ENCODE peak calls at places on chromosomes 13 and 19, in six cellular contexts. M is mammary epithelial cell, E is heart left ventricle, Q is astrocyte, G is fibroblast of lung, T is neuronal stem cell. K is an unnamed sample.

GRCh38 chr19:40216013-40216776 is 2.0 kb downstream of the TTC9B start:
- DNase-seq in M (no peak), E (no peak), Q (no peak), G (no peak), T (no peak), K (no peak)

GRCh38 chr19:46193678-46194077 is 35.9 kb upstream of the IGFL1 start:
- DNase-seq in M (no peak), E (no peak), Q (no peak), G (no peak), T (no peak), K (no peak)

GRCh38 chr13:77386880-77387606 is 60.1 kb upstream of the MYCBP2 start:
- DNase-seq in M (no peak), E (no peak), Q (peak; percentile 87), G (peak; percentile 43), T (no peak), K (no peak)

GRCh38 chr13:30526612-30527217 is 61.0 kb upstream of the HMGB1 start:
- DNase-seq in M (no peak), E (no peak), Q (no peak), G (peak; percentile 16), T (no peak), K (no peak)

GRCh38 chr19:48819366-48819816 is 8.6 kb upstream of the BCAT2 start:
- DNase-seq in M (peak; percentile 78), E (peak; percentile 89), Q (peak; percentile 57), G (peak; percentile 98), T (no peak), K (peak; percentile 85)

GRCh38 chr13:99577934-99578917 is 77.0 kb downstream of the TM9SF2 start:
- DNase-seq in M (no peak), E (no peak), Q (no peak), G (peak; percentile 34), T (no peak), K (peak; percentile 29)

GRCh38 chr13:52001120-52001731 is 10.0 kb downstream of the ATP7B start:
- DNase-seq in M (no peak), E (no peak), Q (peak; percentile 24), G (peak; percentile 71), T (no peak), K (peak; percentile 60)

GRCh38 chr19:48573163-48573505 is 21.2 kb downstream of the SULT2B1 start:
- DNase-seq in M (no peak), E (no peak), Q (no peak), G (no peak), T (peak; percentile 29), K (no peak)

GRCh38 chr19:7742991-7743390 is 4.3 kb downstream of the CD209 start:
- DNase-seq in M (no peak), E (no peak), Q (no peak), G (no peak), T (no peak), K (no peak)

GRCh38 chr13:93243375-93244063 is 16.9 kb downstream of the GPC6 start:
- DNase-seq in M (no peak), E (no peak), Q (no peak), G (no peak), T (no peak), K (no peak)

GRCh38 chr13:93244918-93245280 is 18.3 kb downstream of the GPC6 start:
- DNase-seq in M (peak; percentile 75), E (no peak), Q (peak; percentile 82), G (no peak), T (no peak), K (peak; percentile 63)

GRCh38 chr13:93248627-93249047 is 22.0 kb downstream of the GPC6 start:
- DNase-seq in M (no peak), E (no peak), Q (peak; percentile 66), G (no peak), T (peak; percentile 40), K (no peak)

GRCh38 chr13:93246069-93246468 is 19.5 kb downstream of the GPC6 start:
- DNase-seq in M (no peak), E (no peak), Q (no peak), G (no peak), T (no peak), K (no peak)

GRCh38 chr13:93244141-93244917 is 17.7 kb downstream of the GPC6 start:
- DNase-seq in M (peak; percentile 63), E (peak; percentile 28), Q (peak; percentile 75), G (peak; percentile 56), T (no peak), K (no peak)
- H3K4me3 ChIP-seq in M (peak overlapping the region; percentile 14), E (peak overlapping the region; percentile 50), Q (peak overlapping the region; percentile 54), G (peak overlapping the region; percentile 19), T (no peak overlapping the region), K (no peak overlapping the region)

DNA sequence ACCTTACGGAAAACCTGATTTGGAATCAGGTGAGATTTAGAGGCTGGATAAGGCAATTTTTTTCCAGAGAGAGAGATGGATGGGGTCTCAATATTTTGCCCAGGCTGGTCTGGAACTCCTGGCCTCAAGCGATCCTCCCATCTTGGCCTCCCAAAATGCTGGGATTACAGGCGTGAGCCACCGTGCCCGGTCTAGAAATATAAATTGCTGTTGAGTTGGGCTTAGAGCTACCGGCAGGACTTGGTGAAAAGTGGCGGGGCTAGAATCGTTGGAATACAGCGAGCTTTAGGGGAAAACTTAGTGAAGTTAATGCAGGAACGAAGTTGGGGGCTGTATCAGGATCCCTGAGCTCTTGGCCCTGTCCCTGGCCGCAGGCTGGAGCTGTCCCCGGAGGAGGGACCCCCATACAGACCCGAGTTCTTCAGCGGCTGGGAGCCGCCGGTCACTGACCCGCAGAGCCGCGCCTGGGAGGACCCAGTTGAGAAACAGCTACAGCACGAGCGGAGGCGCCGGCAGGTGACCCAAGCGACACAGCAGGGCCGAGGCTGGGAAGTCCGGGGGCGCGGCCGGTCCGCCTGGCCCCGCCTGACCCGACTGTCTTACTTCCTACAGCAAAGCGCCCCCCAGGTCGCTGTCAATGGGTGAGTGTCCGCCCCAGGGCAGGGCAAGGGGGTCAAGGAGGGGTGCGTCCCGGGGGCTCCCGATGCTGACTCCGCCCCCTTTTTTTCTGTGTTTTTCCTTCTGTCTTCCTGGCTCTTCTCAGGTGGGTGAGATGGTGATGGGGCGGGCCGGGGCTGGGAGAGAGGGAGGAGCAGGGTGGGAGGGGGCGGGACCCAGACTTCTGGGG is 7.6 kb downstream of the EPS8L1 start:
- DNase-seq in M (no peak), E (no peak), Q (no peak), G (no peak), T (no peak), K (no peak)
- H3K27me3 ChIP-seq in M (no peaks in the 10 kb centered on the region), E (peaks cover 81% of the 10 kb centered on the region), Q (peaks cover 56% of the 10 kb centered on the region), G (peaks cover 31% of the 10 kb centered on the region), T (peaks cover 66% of the 10 kb centered on the region), K (no peaks in the 10 kb centered on the region)

GRCh38 chr13:98200211-98200878 is 23.3 kb upstream of the RNF113B start:
- DNase-seq in M (no peak), E (no peak), Q (no peak), G (no peak), T (no peak), K (no peak)
- H3K4me3 ChIP-seq in M (no peak overlapping the region), E (no peak overlapping the region), Q (no peak overlapping the region), G (no peak overlapping the region), T (no peak overlapping the region), K (no peak overlapping the region)

DNA sequence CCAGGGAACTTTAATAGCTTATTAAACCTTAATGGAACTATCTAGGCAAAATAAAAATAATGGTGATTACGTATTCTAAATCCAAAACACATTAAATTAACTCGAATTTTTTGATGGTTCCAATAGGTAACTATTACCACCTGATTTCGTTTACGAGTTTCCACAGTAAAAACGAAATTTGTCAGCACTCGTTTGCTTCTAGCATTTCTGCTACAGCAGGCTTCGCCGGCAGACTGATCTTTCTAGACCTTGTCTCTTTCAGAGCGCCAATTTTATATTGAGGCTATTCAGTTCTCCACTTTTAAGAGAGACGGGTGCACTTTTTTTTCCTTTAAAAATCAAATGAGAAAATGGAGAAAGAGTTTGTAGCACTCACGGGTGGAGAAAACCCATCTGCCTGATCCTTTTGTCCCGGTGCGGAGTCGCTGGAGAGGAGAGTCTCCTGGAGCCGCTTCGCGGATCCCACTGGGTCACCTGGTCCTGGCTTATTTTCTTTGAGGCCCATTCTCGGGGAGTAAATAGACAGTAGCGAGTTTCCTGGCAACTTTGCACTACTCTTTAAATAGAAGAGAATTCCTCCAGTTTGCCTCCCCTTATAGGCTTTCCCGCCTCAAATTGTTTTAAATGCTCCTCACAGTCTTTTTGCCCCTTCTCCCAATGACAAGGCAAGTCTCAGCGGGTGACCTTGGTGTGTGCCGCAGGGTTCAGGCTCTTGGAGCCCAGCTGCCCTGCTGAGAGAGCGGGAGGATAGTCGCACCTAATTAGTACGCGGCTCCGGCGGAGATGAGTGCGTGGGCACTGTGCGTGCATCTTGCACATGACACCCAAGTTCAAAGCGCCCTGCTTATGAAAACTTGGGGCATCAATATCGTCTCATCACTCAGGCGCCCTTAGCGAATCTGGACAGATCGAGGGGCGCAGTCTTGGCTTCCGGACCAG is 117.0 kb downstream of the KCNRG start:
- DNase-seq in M (no peak), E (no peak), Q (no peak), G (peak; percentile 28), T (peak; percentile 41), K (no peak)
- H3K27me3 ChIP-seq in M (peaks cover 25% of the 10 kb centered on the region), E (peaks cover 26% of the 10 kb centered on the region), Q (peaks cover 62% of the 10 kb centered on the region), G (peaks cover 4% of the 10 kb centered on the region), T (peaks cover 76% of the 10 kb centered on the region), K (peaks cover 19% of the 10 kb centered on the region)

K was measured in bronchial epithelial cell.